ENCODE peak calls at places on chromosomes 13 and 19, in seven cellular contexts. K is HepG2, Z is H1, E is K562, R is GM12878, Q is GM12892, A is SK-N-SH. J is an unnamed sample.
A peak's percentile ranks its signal among the peaks of the same experiment; 100 is the strongest.

GRCh38 chr13:40330950-40331349 is 335.5 kb downstream of the FOXO1 start:
- DNase-seq in K (no peak), Z (no peak), E (no peak), R (no peak), Q (no peak), A (no peak), J (no peak)

GRCh38 chr13:101690871-101691270 is 238.4 kb downstream of the ITGBL1 start:
- DNase-seq in K (no peak), Z (no peak), E (no peak), R (no peak), Q (no peak), A (no peak), J (no peak)

GRCh38 chr19:5103061-5103701 is 134.3 kb downstream of the KDM4B start:
- DNase-seq in K (no peak), Z (no peak), E (no peak), R (no peak), Q (no peak), A (peak; percentile 94), J (no peak)

GRCh38 chr19:33254245-33254824 is 28.7 kb upstream of the SLC7A10 start:
- DNase-seq in K (no peak), Z (no peak), E (no peak), R (no peak), Q (no peak), A (no peak), J (no peak)

GRCh38 chr19:41308450-41309224 is 1.3 kb upstream of the CCDC97 start:
- DNase-seq in K (peak; percentile 76), Z (peak; percentile 86), E (peak; percentile 75), R (peak; percentile 76), Q (no peak), A (peak; percentile 85), J (no peak)

GRCh38 chr19:34324320-34324719 is 40.7 kb upstream of the GPI start:
- DNase-seq in K (no peak), Z (no peak), E (no peak), R (no peak), Q (no peak), A (no peak), J (no peak)

GRCh38 chr19:16076958-16077611 is 790 bp downstream of the TPM4 start:
- DNase-seq in K (no peak), Z (no peak), E (peak; percentile 33), R (no peak), Q (no peak), A (peak; percentile 70), J (no peak)

GRCh38 chr19:30064021-30064699 is 122.1 kb downstream of the URI1 start:
- DNase-seq in K (no peak), Z (no peak), E (no peak), R (no peak), Q (no peak), A (no peak), J (no peak)

GRCh38 chr19:14550201-14550754 is 20.9 kb downstream of the TECR start:
- DNase-seq in K (no peak), Z (no peak), E (peak; percentile 76), R (no peak), Q (no peak), A (no peak), J (no peak)

GRCh38 chr19:4980838-4981680 is 12.1 kb downstream of the KDM4B start:
- DNase-seq in K (no peak), Z (no peak), E (peak; percentile 27), R (no peak), Q (peak; percentile 64), A (peak; percentile 75), J (no peak)

GRCh38 chr19:4597278-4597974 is 37.9 kb upstream of the SEMA6B start:
- DNase-seq in K (no peak), Z (no peak), E (no peak), R (no peak), Q (no peak), A (no peak), J (no peak)

GRCh38 chr13:89982406-89983085 is 1364.9 kb upstream of the MIR17HG start:
- DNase-seq in K (no peak), Z (no peak), E (no peak), R (no peak), Q (no peak), A (no peak), J (no peak)

GRCh38 chr13:46210362-46211083 is 1.2 kb upstream of the LRRC63 start:
- DNase-seq in K (no peak), Z (no peak), E (no peak), R (no peak), Q (no peak), A (no peak), J (no peak)

GRCh38 chr13:112887557-112887991 is 81.4 kb upstream of the MCF2L start:
- DNase-seq in K (no peak), Z (no peak), E (no peak), R (no peak), Q (no peak), A (no peak), J (no peak)

GRCh38 chr13:112890316-112891131 is 78.5 kb upstream of the MCF2L start:
- DNase-seq in K (no peak), Z (no peak), E (no peak), R (no peak), Q (no peak), A (no peak), J (no peak)

GRCh38 chr13:112889351-112890290 is 79.4 kb upstream of the MCF2L start:
- DNase-seq in K (no peak), Z (no peak), E (no peak), R (no peak), Q (no peak), A (no peak), J (no peak)

GRCh38 chr13:112887151-112887550 is 81.9 kb upstream of the MCF2L start:
- DNase-seq in K (no peak), Z (no peak), E (no peak), R (no peak), Q (no peak), A (no peak), J (no peak)

GRCh38 chr13:112888238-112889111 is 80.5 kb upstream of the MCF2L start:
- DNase-seq in K (no peak), Z (no peak), E (no peak), R (no peak), Q (no peak), A (no peak), J (no peak)
- TF ChIP-seq TAF1 in K (no peak), Z (no peak), E (no peak), R (no peak), Q (no peak), A (no peak), J (no peak)

GRCh38 chr13:36819811-36820140 is 754 bp downstream of the RFXAP start:
- DNase-seq in K (no peak), Z (no peak), E (peak; percentile 28), R (no peak), Q (peak; percentile 6), A (no peak), J (peak; percentile 6)

GRCh38 chr13:36817996-36818395 is 1.0 kb upstream of the RFXAP start:
- DNase-seq in K (no peak), Z (no peak), E (no peak), R (no peak), Q (no peak), A (no peak), J (no peak)

GRCh38 chr13:36819064-36819810 is at the start of gene RFXAP:
- DNase-seq in K (peak; percentile 74), Z (peak; percentile 70), E (peak; percentile 90), R (peak; percentile 51), Q (peak; percentile 79), A (peak; percentile 97), J (peak; percentile 85)

GRCh38 chr13:36820222-36820621 is 1.2 kb downstream of the RFXAP start:
- DNase-seq in K (no peak), Z (no peak), E (no peak), R (peak; percentile 26), Q (no peak), A (no peak), J (no peak)

GRCh38 chr13:36818483-36819063 is 449 bp upstream of the RFXAP start:
- DNase-seq in K (no peak), Z (no peak), E (no peak), R (no peak), Q (no peak), A (no peak), J (no peak)
- TF ChIP-seq TAF1 in K (no peak), Z (no peak), E (no peak), R (no peak), Q (no peak), A (no peak), J (no peak)

GRCh38 chr13:50991624-50992610 is 82.3 kb downstream of the RNASEH2B start:
- DNase-seq in K (no peak), Z (no peak), E (no peak), R (peak; percentile 23), Q (peak; percentile 20), A (no peak), J (peak; percentile 26)

GRCh38 chr13:50993908-50994307 is 84.3 kb downstream of the RNASEH2B start:
- DNase-seq in K (no peak), Z (no peak), E (no peak), R (no peak), Q (no peak), A (no peak), J (no peak)

GRCh38 chr13:50995870-50996269 is 86.3 kb downstream of the RNASEH2B start:
- DNase-seq in K (no peak), Z (no peak), E (no peak), R (no peak), Q (no peak), A (no peak), J (no peak)

GRCh38 chr13:50994651-50995050 is 85.1 kb downstream of the RNASEH2B start:
- DNase-seq in K (no peak), Z (no peak), E (no peak), R (no peak), Q (no peak), A (no peak), J (no peak)

DNA sequence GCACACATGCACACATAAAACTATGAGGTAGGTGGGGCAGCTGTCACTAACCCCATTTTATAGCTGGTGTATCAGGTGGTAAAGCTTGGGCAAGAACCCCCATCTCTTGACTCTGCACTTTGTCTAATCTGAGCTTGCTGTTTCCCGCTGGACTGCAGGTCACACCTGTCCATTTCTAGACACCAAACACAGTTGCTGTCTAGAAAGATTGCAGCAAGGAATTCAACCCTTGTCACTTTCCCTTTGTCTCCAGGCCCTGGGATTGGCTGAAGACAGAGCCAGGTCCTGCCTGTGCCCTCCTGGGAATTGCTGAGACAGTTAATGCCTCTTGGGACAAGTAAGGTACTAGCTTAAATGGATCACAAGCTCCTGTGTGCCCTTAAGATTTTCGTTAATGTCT is 83.8 kb downstream of the RNASEH2B start:
- DNase-seq in K (no peak), Z (no peak), E (no peak), R (no peak), Q (no peak), A (no peak), J (no peak)
- TF ChIP-seq TAF1 in K (no peak), Z (no peak), E (no peak), R (no peak), Q (no peak), A (no peak), J (no peak)

GRCh38 chr19:1166872-1167573 is 7.0 kb downstream of the SBNO2 start:
- DNase-seq in K (no peak), Z (no peak), E (no peak), R (no peak), Q (no peak), A (no peak), J (no peak)

GRCh38 chr19:1168877-1169791 is 4.9 kb downstream of the SBNO2 start:
- DNase-seq in K (peak; percentile 50), Z (no peak), E (no peak), R (no peak), Q (no peak), A (no peak), J (no peak)

GRCh38 chr19:1169921-1170885 is 3.9 kb downstream of the SBNO2 start:
- DNase-seq in K (no peak), Z (no peak), E (peak; percentile 50), R (no peak), Q (no peak), A (peak; percentile 87), J (no peak)

GRCh38 chr19:1168562-1168873 is 5.5 kb downstream of the SBNO2 start:
- DNase-seq in K (no peak), Z (no peak), E (no peak), R (no peak), Q (no peak), A (no peak), J (no peak)

GRCh38 chr19:1167687-1168561 is 6.1 kb downstream of the SBNO2 start:
- DNase-seq in K (no peak), Z (no peak), E (no peak), R (no peak), Q (no peak), A (no peak), J (no peak)
- TF ChIP-seq TAF1 in K (no peak), Z (no peak), E (no peak), R (no peak), Q (no peak), A (no peak), J (no peak)

J was measured in GM12891.